ENCODE peak calls at places on chromosomes 6 and 20, in five cellular contexts. One of them, this sample, is unnamed.

GRCh38 chr6:77362055-77362454 is 101.2 kb downstream of the HTR1B start:
- DNase-seq in NCI-H1105 treated with DMSO at 0.1 percent for 48 hours: no peak
- DNase-seq in HuH-7: no peak
- DNase-seq in CD8-positive, alpha-beta T cell: no peak
- DNase-seq in Right ventricle myocardium superior: no peak
- DNase-seq in this sample: no peak

GRCh38 chr6:131023834-131024504 is 39.1 kb downstream of the EPB41L2 start:
- DNase-seq in NCI-H1105 treated with DMSO at 0.1 percent for 48 hours: no peak
- DNase-seq in HuH-7: no peak
- DNase-seq in CD8-positive, alpha-beta T cell: no peak
- DNase-seq in Right ventricle myocardium superior: no peak
- DNase-seq in this sample: no peak

GRCh38 chr20:25006431-25007167 is 14.0 kb upstream of the APMAP start:
- DNase-seq in NCI-H1105 treated with DMSO at 0.1 percent for 48 hours: no peak
- DNase-seq in HuH-7: no peak
- DNase-seq in CD8-positive, alpha-beta T cell: no peak
- DNase-seq in Right ventricle myocardium superior: no peak
- DNase-seq in this sample: no peak

GRCh38 chr20:3406481-3407425 is 716 bp downstream of the DNAAF9 start:
- DNase-seq in NCI-H1105 treated with DMSO at 0.1 percent for 48 hours: no peak
- DNase-seq in HuH-7: no peak
- DNase-seq in CD8-positive, alpha-beta T cell: peak
- DNase-seq in Right ventricle myocardium superior: peak
- DNase-seq in this sample: peak

GRCh38 chr6:128244751-128245405 is 275.5 kb downstream of the PTPRK start:
- DNase-seq in NCI-H1105 treated with DMSO at 0.1 percent for 48 hours: no peak
- DNase-seq in HuH-7: no peak
- DNase-seq in CD8-positive, alpha-beta T cell: no peak
- DNase-seq in Right ventricle myocardium superior: no peak
- DNase-seq in this sample: no peak

GRCh38 chr6:70956451-70957283 is at the start of gene B3GAT2:
- DNase-seq in NCI-H1105 treated with DMSO at 0.1 percent for 48 hours: peak
- DNase-seq in HuH-7: peak
- DNase-seq in CD8-positive, alpha-beta T cell: no peak
- DNase-seq in Right ventricle myocardium superior: peak
- DNase-seq in this sample: no peak

GRCh38 chr20:62329389-62330377 is 26.9 kb downstream of the ADRM1 start:
- DNase-seq in NCI-H1105 treated with DMSO at 0.1 percent for 48 hours: no peak
- DNase-seq in HuH-7: no peak
- DNase-seq in CD8-positive, alpha-beta T cell: no peak
- DNase-seq in Right ventricle myocardium superior: no peak
- DNase-seq in this sample: no peak

GRCh38 chr6:20182926-20183521 is 29.2 kb downstream of the MBOAT1 start:
- DNase-seq in NCI-H1105 treated with DMSO at 0.1 percent for 48 hours: peak
- DNase-seq in HuH-7: no peak
- DNase-seq in CD8-positive, alpha-beta T cell: no peak
- DNase-seq in Right ventricle myocardium superior: peak
- DNase-seq in this sample: no peak

GRCh38 chr6:141117869-141118268 is 1014.9 kb upstream of the GJE1 start:
- DNase-seq in NCI-H1105 treated with DMSO at 0.1 percent for 48 hours: no peak
- DNase-seq in HuH-7: no peak
- DNase-seq in CD8-positive, alpha-beta T cell: no peak
- DNase-seq in Right ventricle myocardium superior: no peak
- DNase-seq in this sample: no peak

GRCh38 chr20:24746351-24746685 is 202.8 kb upstream of the CST7 start:
- DNase-seq in NCI-H1105 treated with DMSO at 0.1 percent for 48 hours: peak
- DNase-seq in HuH-7: no peak
- DNase-seq in CD8-positive, alpha-beta T cell: no peak
- DNase-seq in Right ventricle myocardium superior: no peak
- DNase-seq in this sample: no peak

GRCh38 chr6:131937703-131938631 is 13.2 kb downstream of the CCN2 start:
- DNase-seq in NCI-H1105 treated with DMSO at 0.1 percent for 48 hours: peak
- DNase-seq in HuH-7: no peak
- DNase-seq in CD8-positive, alpha-beta T cell: no peak
- DNase-seq in Right ventricle myocardium superior: no peak
- DNase-seq in this sample: no peak

GRCh38 chr6:116764557-116764960 is 960 bp downstream of the FAM162B start:
- DNase-seq in NCI-H1105 treated with DMSO at 0.1 percent for 48 hours: no peak
- DNase-seq in HuH-7: peak
- DNase-seq in CD8-positive, alpha-beta T cell: no peak
- DNase-seq in Right ventricle myocardium superior: peak
- DNase-seq in this sample: no peak

GRCh38 chr6:20589266-20589665 is 55.0 kb downstream of the CDKAL1 start:
- DNase-seq in NCI-H1105 treated with DMSO at 0.1 percent for 48 hours: peak
- DNase-seq in HuH-7: no peak
- DNase-seq in CD8-positive, alpha-beta T cell: no peak
- DNase-seq in Right ventricle myocardium superior: no peak
- DNase-seq in this sample: peak

GRCh38 chr6:145929037-145929633 is 35.0 kb downstream of the SHPRH start:
- DNase-seq in NCI-H1105 treated with DMSO at 0.1 percent for 48 hours: peak
- DNase-seq in HuH-7: no peak
- DNase-seq in CD8-positive, alpha-beta T cell: no peak
- DNase-seq in Right ventricle myocardium superior: no peak
- DNase-seq in this sample: no peak

GRCh38 chr20:38152175-38153010 is 12.7 kb downstream of the TGM2 start:
- DNase-seq in NCI-H1105 treated with DMSO at 0.1 percent for 48 hours: peak
- DNase-seq in HuH-7: no peak
- DNase-seq in CD8-positive, alpha-beta T cell: peak
- DNase-seq in Right ventricle myocardium superior: peak
- DNase-seq in this sample: no peak

GRCh38 chr6:57221936-57222683 is at the start of gene RAB23:
- DNase-seq in NCI-H1105 treated with DMSO at 0.1 percent for 48 hours: peak
- DNase-seq in HuH-7: peak
- DNase-seq in CD8-positive, alpha-beta T cell: peak
- DNase-seq in Right ventricle myocardium superior: peak
- DNase-seq in this sample: peak

GRCh38 chr6:170081556-170081955 is 209.3 kb downstream of the DLL1 start:
- DNase-seq in NCI-H1105 treated with DMSO at 0.1 percent for 48 hours: no peak
- DNase-seq in HuH-7: no peak
- DNase-seq in CD8-positive, alpha-beta T cell: no peak
- DNase-seq in Right ventricle myocardium superior: no peak
- DNase-seq in this sample: no peak

GRCh38 chr6:127641905-127642304 is 64.9 kb downstream of the C6orf58 start:
- DNase-seq in NCI-H1105 treated with DMSO at 0.1 percent for 48 hours: peak
- DNase-seq in HuH-7: peak
- DNase-seq in CD8-positive, alpha-beta T cell: no peak
- DNase-seq in Right ventricle myocardium superior: no peak
- DNase-seq in this sample: no peak

GRCh38 chr20:4512891-4513550 is 208.7 kb upstream of the PRND start:
- DNase-seq in NCI-H1105 treated with DMSO at 0.1 percent for 48 hours: no peak
- DNase-seq in HuH-7: no peak
- DNase-seq in CD8-positive, alpha-beta T cell: no peak
- DNase-seq in Right ventricle myocardium superior: no peak
- DNase-seq in this sample: no peak

GRCh38 chr6:113009682-113010081 is 662.6 kb downstream of the RFPL4B start:
- DNase-seq in NCI-H1105 treated with DMSO at 0.1 percent for 48 hours: no peak
- DNase-seq in HuH-7: no peak
- DNase-seq in CD8-positive, alpha-beta T cell: no peak
- DNase-seq in Right ventricle myocardium superior: no peak
- DNase-seq in this sample: no peak

GRCh38 chr6:132179955-132180354 is 221.3 kb downstream of the MOXD1 start:
- DNase-seq in NCI-H1105 treated with DMSO at 0.1 percent for 48 hours: no peak
- DNase-seq in HuH-7: no peak
- DNase-seq in CD8-positive, alpha-beta T cell: no peak
- DNase-seq in Right ventricle myocardium superior: no peak
- DNase-seq in this sample: no peak

GRCh38 chr6:97850458-97851218 is 567.6 kb upstream of the MMS22L start:
- DNase-seq in NCI-H1105 treated with DMSO at 0.1 percent for 48 hours: peak
- DNase-seq in HuH-7: no peak
- DNase-seq in CD8-positive, alpha-beta T cell: no peak
- DNase-seq in Right ventricle myocardium superior: no peak
- DNase-seq in this sample: no peak

GRCh38 chr6:111604259-111605099 is 1.2 kb downstream of the TRAF3IP2 start:
- DNase-seq in NCI-H1105 treated with DMSO at 0.1 percent for 48 hours: no peak
- DNase-seq in HuH-7: no peak
- DNase-seq in CD8-positive, alpha-beta T cell: no peak
- DNase-seq in Right ventricle myocardium superior: peak
- DNase-seq in this sample: no peak

GRCh38 chr20:55880361-55880760 is 125.0 kb downstream of the CBLN4 start:
- DNase-seq in NCI-H1105 treated with DMSO at 0.1 percent for 48 hours: no peak
- DNase-seq in HuH-7: no peak
- DNase-seq in CD8-positive, alpha-beta T cell: no peak
- DNase-seq in Right ventricle myocardium superior: no peak
- DNase-seq in this sample: no peak

GRCh38 chr20:50436052-50436656 is 74.0 kb upstream of the PTPN1 start:
- DNase-seq in NCI-H1105 treated with DMSO at 0.1 percent for 48 hours: no peak
- DNase-seq in HuH-7: no peak
- DNase-seq in CD8-positive, alpha-beta T cell: no peak
- DNase-seq in Right ventricle myocardium superior: no peak
- DNase-seq in this sample: no peak

GRCh38 chr6:132399376-132400074 is 1.8 kb downstream of the MOXD1 start:
- DNase-seq in NCI-H1105 treated with DMSO at 0.1 percent for 48 hours: no peak
- DNase-seq in HuH-7: no peak
- DNase-seq in CD8-positive, alpha-beta T cell: no peak
- DNase-seq in Right ventricle myocardium superior: no peak
- DNase-seq in this sample: no peak

GRCh38 chr6:116405147-116405546 is 34.4 kb downstream of the DSE start:
- DNase-seq in NCI-H1105 treated with DMSO at 0.1 percent for 48 hours: no peak
- DNase-seq in HuH-7: no peak
- DNase-seq in CD8-positive, alpha-beta T cell: no peak
- DNase-seq in Right ventricle myocardium superior: no peak
- DNase-seq in this sample: no peak

GRCh38 chr20:23125625-23126191 is 39.6 kb upstream of the CD93 start:
- DNase-seq in NCI-H1105 treated with DMSO at 0.1 percent for 48 hours: no peak
- DNase-seq in HuH-7: no peak
- DNase-seq in CD8-positive, alpha-beta T cell: no peak
- DNase-seq in Right ventricle myocardium superior: peak
- DNase-seq in this sample: no peak

GRCh38 chr6:9537381-9537780 is 877.5 kb downstream of the TFAP2A start:
- DNase-seq in NCI-H1105 treated with DMSO at 0.1 percent for 48 hours: no peak
- DNase-seq in HuH-7: no peak
- DNase-seq in CD8-positive, alpha-beta T cell: no peak
- DNase-seq in Right ventricle myocardium superior: no peak
- DNase-seq in this sample: no peak

GRCh38 chr20:23143098-23143497 is 57.0 kb upstream of the CD93 start:
- DNase-seq in NCI-H1105 treated with DMSO at 0.1 percent for 48 hours: no peak
- DNase-seq in HuH-7: no peak
- DNase-seq in CD8-positive, alpha-beta T cell: no peak
- DNase-seq in Right ventricle myocardium superior: no peak
- DNase-seq in this sample: peak

GRCh38 chr6:149567846-149568585 is 1.8 kb downstream of the GINM1 start:
- DNase-seq in NCI-H1105 treated with DMSO at 0.1 percent for 48 hours: no peak
- DNase-seq in HuH-7: no peak
- DNase-seq in CD8-positive, alpha-beta T cell: no peak
- DNase-seq in Right ventricle myocardium superior: no peak
- DNase-seq in this sample: no peak

GRCh38 chr6:136788069-136788902 is 4.0 kb downstream of the MAP3K5 start:
- DNase-seq in NCI-H1105 treated with DMSO at 0.1 percent for 48 hours: no peak
- DNase-seq in HuH-7: no peak
- DNase-seq in CD8-positive, alpha-beta T cell: no peak
- DNase-seq in Right ventricle myocardium superior: no peak
- DNase-seq in this sample: peak

GRCh38 chr6:105932440-105932839 is 153.7 kb upstream of the PRDM1 start:
- DNase-seq in NCI-H1105 treated with DMSO at 0.1 percent for 48 hours: no peak
- DNase-seq in HuH-7: no peak
- DNase-seq in CD8-positive, alpha-beta T cell: no peak
- DNase-seq in Right ventricle myocardium superior: no peak
- DNase-seq in this sample: no peak

GRCh38 chr6:136546321-136546720 is 3.9 kb downstream of the MAP7 start:
- DNase-seq in NCI-H1105 treated with DMSO at 0.1 percent for 48 hours: no peak
- DNase-seq in HuH-7: no peak
- DNase-seq in CD8-positive, alpha-beta T cell: no peak
- DNase-seq in Right ventricle myocardium superior: no peak
- DNase-seq in this sample: no peak

GRCh38 chr20:4978050-4978918 is 23.0 kb downstream of the SLC23A2 start:
- DNase-seq in NCI-H1105 treated with DMSO at 0.1 percent for 48 hours: no peak
- DNase-seq in HuH-7: no peak
- DNase-seq in CD8-positive, alpha-beta T cell: no peak
- DNase-seq in Right ventricle myocardium superior: no peak
- DNase-seq in this sample: no peak

GRCh38 chr6:128350416-128351254 is 169.8 kb downstream of the PTPRK start:
- DNase-seq in NCI-H1105 treated with DMSO at 0.1 percent for 48 hours: no peak
- DNase-seq in HuH-7: no peak
- DNase-seq in CD8-positive, alpha-beta T cell: no peak
- DNase-seq in Right ventricle myocardium superior: no peak
- DNase-seq in this sample: no peak

GRCh38 chr6:56255370-56255769 is 8.0 kb upstream of the COL21A1 start:
- DNase-seq in NCI-H1105 treated with DMSO at 0.1 percent for 48 hours: no peak
- DNase-seq in HuH-7: no peak
- DNase-seq in CD8-positive, alpha-beta T cell: no peak
- DNase-seq in Right ventricle myocardium superior: no peak
- DNase-seq in this sample: no peak

GRCh38 chr6:1910621-1911407 is 301.1 kb downstream of the FOXC1 start:
- DNase-seq in NCI-H1105 treated with DMSO at 0.1 percent for 48 hours: no peak
- DNase-seq in HuH-7: no peak
- DNase-seq in CD8-positive, alpha-beta T cell: no peak
- DNase-seq in Right ventricle myocardium superior: no peak
- DNase-seq in this sample: no peak